ENCODE peak calls at places on chromosomes 11 and 22, in seven cellular contexts. H is AG09309, W is right lobe of liver, C is GM20000, D is OCI-LY7, N is AG04450, Q is HFFc6. U is an unnamed sample.

GRCh38 chr22:49627217-49628181 is 200.2 kb downstream of the BRD1 start:
- DNase-seq in H (no peak), W (no peak), N (no peak), D (no peak), Q (no peak), C (no peak), U (no peak)

GRCh38 chr11:75200531-75200930 is 40.0 kb upstream of the TPBGL start:
- DNase-seq in D (no peak), C (no peak), H (no peak), Q (no peak), N (no peak), W (peak; percentile 45), U (no peak)

GRCh38 chr11:122910775-122911174 is 28.2 kb downstream of the JHY start:
- DNase-seq in Q (peak; percentile 34), D (no peak), W (no peak), N (no peak), C (no peak), H (peak; percentile 27), U (peak; percentile 27)

GRCh38 chr11:44383246-44383645 is 73.3 kb upstream of the ALX4 start:
- DNase-seq in Q (no peak), W (no peak), D (no peak), N (no peak), C (no peak), H (no peak), U (no peak)

GRCh38 chr22:34255042-34255441 is 334.8 kb upstream of the LARGE1 start:
- DNase-seq in C (no peak), Q (no peak), D (no peak), W (no peak), N (no peak), H (no peak), U (no peak)

GRCh38 chr11:126510621-126511370 is 155.3 kb downstream of the ST3GAL4 start:
- DNase-seq in D (no peak), H (no peak), C (no peak), N (no peak), W (no peak), Q (no peak), U (no peak)

GRCh38 chr11:77589521-77590193 is at the start of gene AQP11:
- DNase-seq in Q (peak; percentile 56), C (peak; percentile 94), W (peak; percentile 97), D (no peak), N (peak; percentile 63), H (peak; percentile 39), U (peak; percentile 64)

GRCh38 chr22:19974935-19975706 is 33.5 kb upstream of the TXNRD2 start:
- DNase-seq in N (no peak), Q (no peak), H (no peak), D (peak; percentile 52), W (no peak), C (no peak), U (no peak)

GRCh38 chr22:43331064-43331435 is 12.1 kb downstream of the SCUBE1 start:
- DNase-seq in D (no peak), Q (no peak), C (no peak), H (no peak), W (no peak), N (no peak), U (no peak)

GRCh38 chr11:40295466-40295865 is 1164.0 kb downstream of the LRRC4C start:
- DNase-seq in H (no peak), D (no peak), C (no peak), W (no peak), Q (no peak), N (no peak), U (no peak)
- TF ChIP-seq CTCF in H (no peak), D (no peak), C (no peak), W (no peak), Q (no peak), N (no peak), U (no peak)

GRCh38 chr22:26675687-26676273 is 18.4 kb downstream of the MIAT start:
- DNase-seq in C (no peak), D (no peak), N (no peak), H (no peak), Q (no peak), W (no peak), U (no peak)

GRCh38 chr22:26673485-26673884 is 16.1 kb downstream of the MIAT start:
- DNase-seq in D (no peak), C (no peak), W (no peak), H (no peak), Q (no peak), N (no peak), U (peak; percentile 67)

GRCh38 chr22:26672590-26673468 is 15.4 kb downstream of the MIAT start:
- DNase-seq in N (peak; percentile 88), W (peak; percentile 90), Q (peak; percentile 92), C (peak; percentile 79), H (peak; percentile 83), D (peak; percentile 99), U (peak; percentile 97)

GRCh38 chr22:26672060-26672471 is 14.7 kb downstream of the MIAT start:
- DNase-seq in W (peak; percentile 48), D (no peak), N (no peak), C (peak; percentile 26), H (no peak), Q (no peak), U (peak; percentile 48)

GRCh38 chr22:26674211-26675190 is 17.1 kb downstream of the MIAT start:
- DNase-seq in Q (no peak), H (no peak), W (no peak), N (no peak), C (peak; percentile 31), D (peak; percentile 79), U (peak; percentile 48)
- TF ChIP-seq CTCF in Q (no peak), H (no peak), W (no peak), N (no peak), C (no peak), D (peak; percentile 57), U (no peak)

GRCh38 chr11:131737357-131737756 is 366.9 kb downstream of the NTM start:
- DNase-seq in C (no peak), N (no peak), H (no peak), Q (peak; percentile 23), W (no peak), D (no peak), U (no peak)
- TF ChIP-seq CTCF in C (no peak), N (no peak), H (peak; percentile 40), Q (peak; percentile 50), W (no peak), D (no peak), U (no peak)

GRCh38 chr11:32487270-32487669 is 51.9 kb upstream of the WT1 start:
- DNase-seq in D (no peak), N (no peak), Q (no peak), C (no peak), H (no peak), W (no peak), U (no peak)
- TF ChIP-seq CTCF in D (no peak), N (peak; percentile 29), Q (peak; percentile 45), C (no peak), H (peak; percentile 15), W (no peak), U (no peak)

GRCh38 chr11:29017941-29018340 is 909.8 kb downstream of the METTL15 start:
- DNase-seq in D (no peak), Q (no peak), N (no peak), W (no peak), H (no peak), C (no peak), U (no peak)

GRCh38 chr11:29019960-29020683 is 911.9 kb downstream of the METTL15 start:
- DNase-seq in C (no peak), N (no peak), H (no peak), D (no peak), Q (peak; percentile 34), W (no peak), U (no peak)

GRCh38 chr11:29024386-29024785 is 916.2 kb downstream of the METTL15 start:
- DNase-seq in W (no peak), H (no peak), C (no peak), N (no peak), D (no peak), Q (no peak), U (no peak)

GRCh38 chr11:29022676-29023075 is 914.5 kb downstream of the METTL15 start:
- DNase-seq in C (no peak), Q (no peak), N (no peak), H (no peak), W (no peak), D (no peak), U (no peak)

DNA sequence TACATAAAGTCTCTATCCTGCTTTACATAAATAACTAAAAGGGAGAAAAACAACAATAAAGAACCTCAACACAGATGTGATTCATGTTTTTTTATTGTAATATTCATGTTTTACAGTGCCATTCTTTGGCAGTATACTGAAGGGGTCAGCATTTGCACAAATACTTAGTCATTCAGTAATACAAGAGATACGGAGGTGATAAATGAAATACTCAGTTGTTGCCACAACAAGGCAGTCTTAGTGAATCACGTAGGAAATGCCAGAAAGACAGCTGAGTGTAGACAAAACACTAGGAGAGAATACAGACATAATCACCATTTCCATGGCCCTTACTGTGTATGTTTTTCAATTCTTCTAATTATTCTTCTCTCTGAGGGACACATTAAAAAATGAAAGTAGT is 910.4 kb downstream of the METTL15 start:
- DNase-seq in Q (peak; percentile 86), D (no peak), H (peak; percentile 74), N (peak; percentile 21), C (no peak), W (no peak), U (no peak)
- TF ChIP-seq CTCF in Q (peak; percentile 53), D (no peak), H (no peak), N (no peak), C (no peak), W (no peak), U (no peak)

DNA sequence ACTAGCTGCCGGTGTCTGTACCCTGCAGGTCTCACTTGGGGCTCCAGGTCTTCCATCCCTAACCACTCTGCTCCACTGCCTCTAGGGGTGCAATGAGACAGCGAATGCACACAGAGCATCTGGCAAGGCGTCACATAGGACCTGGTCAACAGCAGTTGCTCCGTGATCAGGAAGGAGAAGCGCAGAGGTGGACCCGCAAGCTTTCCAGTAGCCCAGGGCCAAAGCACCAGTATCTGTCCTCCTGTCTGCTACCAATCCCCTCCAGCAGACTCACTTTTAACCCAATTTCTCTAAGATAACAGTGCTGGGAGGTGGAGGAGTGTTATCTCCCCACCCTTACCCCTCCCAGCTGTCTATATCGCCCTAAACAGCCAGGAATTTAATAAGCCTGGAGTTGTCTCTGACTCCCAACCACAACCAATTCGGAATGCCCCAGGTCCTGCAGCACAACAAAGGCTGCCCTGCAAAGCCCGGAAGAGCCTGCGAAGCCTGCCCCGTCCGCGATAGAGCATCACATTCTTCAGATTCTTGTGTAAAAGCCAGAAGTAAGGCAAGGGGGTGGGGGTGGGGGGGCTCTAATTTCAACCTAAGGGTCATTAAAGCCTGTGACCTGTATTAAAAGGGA is 19.3 kb downstream of the MYH9 start:
- DNase-seq in W (no peak), Q (peak; percentile 86), C (no peak), N (peak; percentile 63), D (no peak), H (no peak), U (peak; percentile 68)
- TF ChIP-seq CTCF in W (no peak), Q (peak; percentile 60), C (peak; percentile 3), N (peak; percentile 3), D (peak; percentile 48), H (no peak), U (peak; percentile 21)

U was measured in activated CD8-positive, alpha-beta T cell treated with anti-CD3 and anti-CD28 coated beads for 36 hours.